ENCODE peak calls at places on chromosomes 3 and 15, in five cellular contexts. E is AG04450, I is lower leg skin, L is astrocyte of the cerebellum, T is pancreas. R is an unnamed sample.
A peak's percentile ranks its signal among the peaks of the same experiment; 100 is the strongest.

GRCh38 chr15:79516155-79516554 is 84.0 kb downstream of the MINAR1 start:
- DNase-seq in L (no peak), T (no peak), E (no peak), I (no peak), R (no peak)

GRCh38 chr15:68991723-68992122 is 22.8 kb upstream of the NOX5 start:
- DNase-seq in E (no peak), T (no peak), I (no peak), L (no peak), R (no peak)

GRCh38 chr3:15531346-15531745 is 9.8 kb upstream of the COLQ start:
- DNase-seq in T (no peak), I (no peak), E (no peak), L (no peak), R (no peak)

GRCh38 chr3:116085456-116085855 is 359.8 kb downstream of the LSAMP start:
- DNase-seq in T (no peak), E (no peak), I (no peak), L (no peak), R (no peak)

GRCh38 chr3:48135773-48136495 is 52.3 kb downstream of the CDC25A start:
- DNase-seq in I (no peak), E (no peak), L (no peak), T (no peak), R (no peak)

GRCh38 chr3:120645083-120645800 is 36.8 kb downstream of the HGD start:
- DNase-seq in I (no peak), T (no peak), L (no peak), E (no peak), R (no peak)

GRCh38 chr15:90789496-90789895 is 72.3 kb downstream of the BLM start:
- DNase-seq in I (no peak), L (no peak), T (no peak), E (no peak), R (no peak)

GRCh38 chr3:136792931-136793330 is 26.0 kb upstream of the SLC35G2 start:
- DNase-seq in L (no peak), E (no peak), T (no peak), I (no peak), R (no peak)

GRCh38 chr3:28905798-28906197 is 375.1 kb upstream of the RBMS3 start:
- DNase-seq in I (no peak), E (no peak), L (no peak), T (no peak), R (no peak)

GRCh38 chr15:42955518-42955917 is 34.9 kb upstream of the TTBK2 start:
- DNase-seq in E (peak; percentile 6), T (no peak), I (no peak), L (peak; percentile 26), R (no peak)

GRCh38 chr3:186938716-186939115 is 8.4 kb downstream of the ST6GAL1 start:
- DNase-seq in T (no peak), L (no peak), I (no peak), E (no peak), R (peak; percentile 47)

GRCh38 chr3:186939536-186939935 is 9.2 kb downstream of the ST6GAL1 start:
- DNase-seq in E (no peak), I (no peak), L (no peak), T (no peak), R (no peak)

GRCh38 chr3:186935133-186935532 is 4.8 kb downstream of the ST6GAL1 start:
- DNase-seq in E (no peak), T (no peak), I (no peak), L (no peak), R (peak; percentile 13)

GRCh38 chr3:186933801-186934200 is 3.5 kb downstream of the ST6GAL1 start:
- DNase-seq in T (no peak), L (no peak), E (no peak), I (no peak), R (no peak)

GRCh38 chr3:186937017-186937875 is 6.9 kb downstream of the ST6GAL1 start:
- DNase-seq in I (no peak), L (no peak), T (no peak), E (no peak), R (no peak)
- H3K4me3 ChIP-seq in I (no peak overlapping the region), L (no peak overlapping the region), T (no peak overlapping the region), E (no peak overlapping the region), R (no peak overlapping the region)

DNA sequence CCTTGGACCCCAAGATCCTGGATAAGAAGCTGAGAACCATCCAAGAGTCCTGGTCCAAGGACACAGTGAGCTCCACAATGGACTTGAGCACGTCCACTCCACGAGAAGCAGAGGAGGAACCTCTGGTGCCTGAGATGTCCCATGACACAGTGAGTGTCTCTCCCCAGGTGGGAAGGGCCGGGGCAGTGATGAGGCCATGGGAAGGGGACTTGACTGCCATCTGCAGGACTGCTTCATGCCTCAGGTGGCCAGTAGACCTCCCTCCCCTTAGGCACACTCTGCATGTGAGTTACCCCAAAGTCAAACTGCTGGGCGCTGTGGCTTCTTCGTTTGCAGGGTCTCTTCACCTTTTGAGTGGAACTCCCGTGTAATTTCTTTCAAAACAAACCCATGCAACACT is 59.7 kb downstream of the CCDC33 start:
- DNase-seq in E (no peak), L (no peak), I (no peak), T (no peak), R (no peak)
- TF ChIP-seq CTCF in E (no peak), L (no peak), I (no peak), T (no peak), R (no peak)

DNA sequence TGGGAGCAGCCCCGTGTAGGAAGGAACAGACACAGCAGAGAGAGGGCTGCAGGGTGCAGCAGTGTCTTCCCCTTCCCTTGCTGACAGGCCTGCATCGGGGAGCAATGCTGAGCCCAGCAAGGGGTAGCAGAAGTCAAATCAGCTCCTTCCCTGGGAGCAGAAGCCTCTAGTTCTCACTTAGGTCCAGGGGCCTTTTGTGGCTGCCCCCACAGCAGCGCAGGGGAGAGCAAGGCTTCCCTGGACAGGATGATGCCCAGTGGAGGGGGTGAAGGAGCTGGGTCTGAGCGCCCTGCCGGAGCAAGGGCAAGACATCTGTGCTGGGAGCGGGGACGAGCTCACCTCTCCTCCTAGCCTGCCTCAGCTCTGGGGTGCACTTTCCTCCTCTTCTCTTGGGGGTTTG is 827 bp downstream of the PLCB2 start:
- DNase-seq in T (no peak), L (no peak), E (no peak), I (no peak), R (no peak)
- H3K4me3 ChIP-seq in T (peak overlapping the region; percentile 35), L (no peak overlapping the region), E (no peak overlapping the region), I (no peak overlapping the region), R (peak overlapping the region; percentile 48)

GRCh38 chr15:29403778-29404177 is 134.2 kb upstream of the NSMCE3 start:
- DNase-seq in L (no peak), E (no peak), T (peak; percentile 28), I (no peak), R (no peak)
- TF ChIP-seq CTCF in L (no peak), E (no peak), T (no peak), I (no peak), R (no peak)

GRCh38 chr3:150757768-150758167 is 5.2 kb downstream of the SIAH2 start:
- DNase-seq in L (no peak), I (no peak), E (no peak), T (no peak), R (no peak)
- H3K4me3 ChIP-seq in L (no peak overlapping the region), I (no peak overlapping the region), E (no peak overlapping the region), T (no peak overlapping the region), R (no peak overlapping the region)

R was measured in ascending aorta.